ENCODE peak calls at places on chromosomes 4 and X, in five cellular contexts. C, B, X, Y and V are unnamed samples. For H3K4me1, the result is how much of the 10 kb centered on the place peaks cover.

GRCh38 chr4:156971623-156972369 is at the start of gene PDGFC:
- DNase-seq in C (no peak), B (peak), X (peak), Y (no peak), V (peak)

GRCh38 chr4:102076622-102077021 is 268.7 kb downstream of the SLC39A8 start:
- DNase-seq in C (no peak), B (no peak), X (peak), Y (no peak), V (no peak)

GRCh38 chr4:38161208-38162113 is 201.3 kb downstream of the PTTG2 start:
- DNase-seq in C (no peak), B (peak), X (peak), Y (no peak), V (no peak)

GRCh38 chrX:139112432-139112831 is 400.9 kb upstream of the FGF13 start:
- DNase-seq in C (no peak), B (peak), X (peak), Y (no peak), V (peak)

GRCh38 chr4:53925050-53925605 is 139.3 kb downstream of the CHIC2 start:
- DNase-seq in C (no peak), B (no peak), X (no peak), Y (no peak), V (no peak)

GRCh38 chrX:117335209-117335608 is 781.4 kb downstream of the KLHL13 start:
- DNase-seq in C (no peak), B (no peak), X (no peak), Y (no peak), V (peak)

GRCh38 chr4:24382381-24382780 is 202.0 kb downstream of the DHX15 start:
- DNase-seq in C (no peak), B (peak), X (no peak), Y (peak), V (peak)

GRCh38 chrX:14802943-14803710 is 69.7 kb downstream of the FANCB start:
- DNase-seq in C (no peak), B (peak), X (peak), Y (no peak), V (no peak)

GRCh38 chr4:28391877-28392276 is 1531.2 kb downstream of the STIM2 start:
- DNase-seq in C (no peak), B (no peak), X (peak), Y (no peak), V (no peak)

GRCh38 chr4:39286263-39286662 is 79.9 kb downstream of the RFC1 start:
- DNase-seq in C (no peak), B (no peak), X (no peak), Y (no peak), V (no peak)

GRCh38 chr4:24473309-24473721 is 111.0 kb downstream of the DHX15 start:
- DNase-seq in C (peak), B (peak), X (peak), Y (no peak), V (peak)

GRCh38 chr4:183821090-183821853 is 83.8 kb upstream of the STOX2 start:
- DNase-seq in C (no peak), B (no peak), X (no peak), Y (no peak), V (no peak)

GRCh38 chr4:106679063-106679462 is 310.5 kb upstream of the GIMD1 start:
- DNase-seq in C (no peak), B (no peak), X (no peak), Y (no peak), V (no peak)

GRCh38 chr4:18198653-18199052 is 177.1 kb upstream of the LCORL start:
- DNase-seq in C (no peak), B (no peak), X (no peak), Y (no peak), V (no peak)

GRCh38 chrX:70769659-70770232 is 138.8 kb downstream of the TEX11 start:
- DNase-seq in C (peak), B (peak), X (peak), Y (no peak), V (no peak)

GRCh38 chr4:81428002-81428401 is 43.7 kb downstream of the RASGEF1B start:
- DNase-seq in C (no peak), B (no peak), X (no peak), Y (no peak), V (no peak)

GRCh38 chr4:101282076-101282844 is 65.1 kb downstream of the PPP3CA start:
- DNase-seq in C (no peak), B (no peak), X (no peak), Y (no peak), V (no peak)

GRCh38 chrX:149825424-149825823 is 43.7 kb downstream of the MAGEA9 start:
- DNase-seq in C (peak), B (no peak), X (peak), Y (no peak), V (no peak)

GRCh38 chr4:8771258-8771590 is 100.4 kb downstream of the HMX1 start:
- DNase-seq in C (no peak), B (no peak), X (no peak), Y (no peak), V (no peak)

GRCh38 chrX:136220535-136220934 is 30.7 kb downstream of the MAP7D3 start:
- DNase-seq in C (no peak), B (no peak), X (no peak), Y (no peak), V (no peak)

GRCh38 chrX:72095370-72095769 is 36.3 kb downstream of the RTL5 start:
- DNase-seq in C (no peak), B (no peak), X (no peak), Y (no peak), V (no peak)

GRCh38 chr4:178970433-178971140 is 1528.3 kb upstream of the AGA start:
- DNase-seq in C (no peak), B (peak), X (no peak), Y (no peak), V (no peak)

GRCh38 chr4:4853371-4853823 is 6.1 kb upstream of the MSX1 start:
- DNase-seq in C (no peak), B (no peak), X (peak), Y (no peak), V (no peak)

GRCh38 chr4:5747746-5748365 is 36.9 kb downstream of the EVC start:
- DNase-seq in C (no peak), B (peak), X (peak), Y (no peak), V (peak)

GRCh38 chr4:176270669-176271068 is 1.6 kb upstream of the ASB5 start:
- DNase-seq in C (no peak), B (peak), X (peak), Y (peak), V (peak)

GRCh38 chrX:40508560-40508959 is 72.2 kb upstream of the ATP6AP2 start:
- DNase-seq in C (no peak), B (no peak), X (no peak), Y (no peak), V (no peak)

GRCh38 chr4:186260117-186260503 is 5.9 kb upstream of the F11 start:
- DNase-seq in C (no peak), B (no peak), X (no peak), Y (no peak), V (peak)

GRCh38 chr4:79977131-79977840 is 95.7 kb downstream of the ANTXR2 start:
- DNase-seq in C (no peak), B (peak), X (no peak), Y (no peak), V (no peak)

GRCh38 chr4:105632599-105632998 is 75.9 kb downstream of the INTS12 start:
- DNase-seq in C (no peak), B (no peak), X (no peak), Y (no peak), V (no peak)

GRCh38 chr4:125314676-125315570 is at the start of gene FAT4:
- DNase-seq in C (no peak), B (peak), X (peak), Y (no peak), V (peak)
- H3K4me2 ChIP-seq in C (no peak), B (peak), X (peak), Y (peak), V (peak)

GRCh38 chrX:120514236-120514635 is 45.1 kb upstream of the LAMP2 start:
- DNase-seq in C (peak), B (peak), X (peak), Y (no peak), V (peak)
- H3K4me1 ChIP-seq in C (under half), B (under half), X (under half), Y (under half), V (under half)

DNA sequence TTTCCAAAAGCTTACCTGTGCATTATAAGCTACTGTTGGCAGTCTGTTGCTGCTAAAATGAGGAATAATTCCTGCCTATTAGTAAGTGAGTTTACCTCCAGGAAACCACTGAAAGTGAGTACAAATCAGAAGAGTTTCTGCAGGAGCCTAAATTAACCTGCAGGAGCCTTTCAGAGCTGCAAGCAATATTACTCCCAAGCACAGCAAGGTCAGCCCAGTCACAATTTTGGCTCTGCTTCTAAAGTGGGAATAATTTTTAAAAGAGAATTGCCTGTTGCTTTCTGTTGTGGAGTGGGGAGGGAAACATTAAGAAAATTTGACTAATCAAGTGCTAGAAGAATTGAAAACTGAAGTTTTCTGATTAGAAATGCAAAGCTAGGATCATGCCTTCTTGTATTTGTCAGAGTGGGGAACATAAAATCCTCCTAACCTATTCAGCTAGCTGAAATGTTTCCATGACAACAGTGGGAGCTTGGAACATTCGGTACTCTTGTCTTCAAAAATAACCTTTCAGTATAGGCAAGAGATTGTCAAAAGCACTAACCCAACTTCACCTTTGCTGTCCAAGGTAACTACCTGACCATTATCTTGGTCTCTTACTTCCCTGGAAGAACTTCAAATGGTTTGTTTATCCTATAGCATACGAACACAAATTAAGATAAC is 193.1 kb downstream of the COMMD8 start:
- DNase-seq in C (no peak), B (no peak), X (no peak), Y (no peak), V (peak)
- H2AFZ ChIP-seq in C (no peak), B (no peak), X (no peak), Y (no peak), V (no peak)

GRCh38 chr4:41146716-41147506 is 67.4 kb downstream of the APBB2 start:
- DNase-seq in C (no peak), B (peak), X (peak), Y (no peak), V (peak)

GRCh38 chr4:41144812-41145211 is 69.5 kb downstream of the APBB2 start:
- DNase-seq in C (no peak), B (no peak), X (peak), Y (no peak), V (no peak)

GRCh38 chr4:41148292-41148691 is 66.0 kb downstream of the APBB2 start:
- DNase-seq in C (no peak), B (no peak), X (peak), Y (no peak), V (no peak)

GRCh38 chr4:41145571-41146078 is 68.7 kb downstream of the APBB2 start:
- DNase-seq in C (peak), B (peak), X (peak), Y (no peak), V (no peak)

GRCh38 chr4:41146196-41146595 is 68.1 kb downstream of the APBB2 start:
- DNase-seq in C (no peak), B (no peak), X (peak), Y (no peak), V (no peak)
- H3K4me2 ChIP-seq in C (no peak), B (peak), X (peak), Y (no peak), V (peak)

DNA sequence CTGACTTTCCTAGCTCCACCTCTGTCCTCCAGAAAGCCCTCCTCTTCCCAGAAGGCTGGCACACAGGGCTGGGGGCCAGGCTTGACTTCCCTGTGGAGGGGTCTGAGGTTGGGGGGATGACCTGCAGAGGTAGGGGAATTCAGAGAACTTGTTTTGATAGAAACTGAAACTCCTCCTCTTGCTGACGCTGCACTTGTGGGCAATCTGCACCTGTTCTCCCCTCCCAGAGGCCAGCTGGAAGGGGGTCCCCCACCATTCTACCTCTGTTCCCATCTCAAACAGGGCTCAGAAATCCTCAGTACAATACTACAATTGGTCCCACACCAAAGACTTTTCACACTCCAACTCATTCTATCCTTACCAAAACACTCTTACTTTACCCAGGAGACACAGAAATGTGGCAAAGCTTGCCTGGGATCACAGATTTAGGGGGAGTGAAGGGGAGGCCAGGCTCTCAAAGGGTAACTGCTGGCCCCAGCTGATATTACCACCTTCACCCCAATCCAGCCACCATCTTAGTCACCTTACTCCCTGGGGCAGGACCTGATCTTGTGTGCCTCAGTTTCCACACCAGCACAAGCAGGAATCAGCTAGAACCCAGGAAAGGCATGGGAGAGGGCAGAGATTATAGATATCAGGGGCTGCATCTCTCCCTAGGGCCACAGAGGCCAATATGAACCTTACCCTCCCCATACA is 18.5 kb downstream of the OTUD5 start:
- DNase-seq in C (peak), B (no peak), X (no peak), Y (no peak), V (no peak)
- H3K4me1 ChIP-seq in C (half or more), B (under half), X (under half), Y (under half), V (under half)

GRCh38 chr4:40289366-40290188 is 45.6 kb upstream of the CHRNA9 start:
- DNase-seq in C (no peak), B (no peak), X (no peak), Y (no peak), V (no peak)

GRCh38 chr4:40292313-40292759 is 42.8 kb upstream of the CHRNA9 start:
- DNase-seq in C (peak), B (peak), X (peak), Y (peak), V (peak)

GRCh38 chr4:40283413-40283812 is 51.7 kb upstream of the CHRNA9 start:
- DNase-seq in C (no peak), B (no peak), X (no peak), Y (no peak), V (peak)

GRCh38 chr4:40283968-40284367 is 51.2 kb upstream of the CHRNA9 start:
- DNase-seq in C (peak), B (no peak), X (peak), Y (peak), V (no peak)

GRCh38 chr4:40288547-40288946 is 46.6 kb upstream of the CHRNA9 start:
- DNase-seq in C (no peak), B (no peak), X (no peak), Y (no peak), V (no peak)
- H2AFZ ChIP-seq in C (no peak), B (no peak), X (no peak), Y (no peak), V (no peak)

DNA sequence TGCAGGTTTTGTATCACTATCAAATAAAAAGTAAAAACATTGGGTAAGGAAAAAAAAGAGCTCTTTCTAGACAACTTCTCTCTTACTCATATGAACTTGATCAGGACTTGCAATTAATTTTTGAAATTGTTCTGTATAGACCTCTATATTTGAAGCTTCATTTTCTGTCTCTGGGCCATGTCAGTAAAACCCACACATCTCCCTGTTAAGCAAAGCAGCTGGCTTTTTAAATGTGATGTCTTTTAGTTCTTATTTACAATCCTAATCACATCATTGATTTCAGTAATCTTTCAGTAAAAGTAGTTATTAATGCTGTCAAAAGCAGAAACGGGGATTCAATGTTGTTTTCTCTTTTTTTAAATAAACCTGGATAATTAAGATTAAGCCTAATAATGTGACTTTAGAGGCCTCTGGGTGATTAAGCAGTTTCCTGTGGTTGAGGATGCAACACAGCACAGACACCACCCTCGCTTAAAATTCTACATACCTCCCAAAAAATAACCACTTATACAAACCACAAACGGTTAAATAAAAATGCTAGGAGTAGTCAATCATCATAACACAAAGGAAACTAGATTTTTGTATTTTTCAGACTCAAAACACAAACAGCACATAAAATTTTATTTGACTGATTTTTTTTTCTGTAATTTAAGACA is 5.2 kb upstream of the PCDH10 start:
- DNase-seq in C (no peak), B (no peak), X (no peak), Y (no peak), V (no peak)
- H3K4me2 ChIP-seq in C (no peak), B (no peak), X (no peak), Y (no peak), V (no peak)

GRCh38 chr4:84849051-84849640 is 117.3 kb downstream of the WDFY3 start:
- DNase-seq in C (no peak), B (no peak), X (no peak), Y (no peak), V (no peak)
- H3K4me1 ChIP-seq in C (under half), B (under half), X (under half), Y (under half), V (under half)